ENCODE peak calls at places on chromosome 12, in nine cellular contexts. L, W, J, O, G, K, M, U and F are unnamed samples. For H3K4me1, the result is how much of the 10 kb centered on the place peaks cover.

GRCh38 chr12:254039-254438 is 8.6 kb downstream of the SLC6A13 start:
- DNase-seq in M (no peak), K (no peak), L (no peak), U (no peak), G (no peak), J (no peak), W (no peak), O (no peak), F (no peak)

GRCh38 chr12:54034784-54035310 is 2.0 kb downstream of the HOXC5 start:
- DNase-seq in G (no peak), W (no peak), M (peak), J (no peak), O (no peak), K (no peak), L (no peak), U (no peak), F (no peak)

GRCh38 chr12:27616356-27617150 is 79.7 kb upstream of the REP15 start:
- DNase-seq in J (peak), O (no peak), K (no peak), U (no peak), M (no peak), G (no peak), L (no peak), W (no peak), F (no peak)

GRCh38 chr12:103350116-103350515 is 145.7 kb downstream of the C12orf42 start:
- DNase-seq in L (no peak), O (no peak), J (no peak), K (no peak), M (no peak), U (no peak), G (no peak), W (no peak), F (no peak)

GRCh38 chr12:112801055-112801454 is 9.5 kb downstream of the RPH3A start:
- DNase-seq in L (no peak), U (no peak), K (no peak), J (no peak), G (no peak), O (no peak), M (no peak), W (no peak), F (no peak)

GRCh38 chr12:22738945-22739344 is 114.0 kb downstream of the ETNK1 start:
- DNase-seq in M (no peak), L (no peak), J (peak), W (no peak), U (no peak), K (no peak), O (no peak), G (no peak), F (no peak)

GRCh38 chr12:25020621-25021243 is 71.8 kb upstream of the BCAT1 start:
- DNase-seq in O (no peak), W (peak), L (no peak), M (no peak), G (no peak), U (no peak), K (no peak), J (no peak), F (no peak)

GRCh38 chr12:1517007-1517406 is 77.4 kb downstream of the FBXL14 start:
- DNase-seq in K (no peak), U (no peak), J (peak), L (no peak), O (peak), W (no peak), M (peak), G (no peak), F (no peak)

GRCh38 chr12:14959463-14959862 is 1.9 kb downstream of the ARHGDIB start:
- DNase-seq in M (no peak), O (no peak), G (no peak), W (no peak), J (no peak), K (no peak), U (no peak), L (no peak), F (no peak)

GRCh38 chr12:112979281-112979680 is 962 bp downstream of the OAS2 start:
- DNase-seq in U (no peak), J (peak), L (no peak), G (no peak), K (no peak), O (no peak), W (peak), M (no peak), F (no peak)

GRCh38 chr12:129067482-129067881 is 214.2 kb downstream of the GLT1D1 start:
- DNase-seq in J (no peak), U (peak), K (no peak), O (no peak), L (no peak), G (no peak), M (no peak), W (no peak), F (no peak)

GRCh38 chr12:95216704-95217376 is 427 bp downstream of the FGD6 start:
- DNase-seq in K (no peak), M (no peak), O (peak), G (no peak), J (peak), U (no peak), L (no peak), W (peak), F (no peak)

GRCh38 chr12:131176266-131176665 is 222.6 kb downstream of the ADGRD1 start:
- DNase-seq in W (no peak), O (no peak), M (no peak), J (no peak), G (no peak), L (no peak), U (no peak), K (no peak), F (no peak)

GRCh38 chr12:52605542-52605941 is 4.3 kb upstream of the KRT72 start:
- DNase-seq in K (no peak), M (no peak), L (no peak), G (no peak), O (no peak), W (no peak), U (no peak), J (no peak), F (no peak)

GRCh38 chr12:29286081-29286800 is 94.7 kb downstream of the ERGIC2 start:
- DNase-seq in U (no peak), G (no peak), J (no peak), O (no peak), L (no peak), M (no peak), W (no peak), K (no peak), F (no peak)

GRCh38 chr12:29282452-29282851 is 98.5 kb downstream of the ERGIC2 start:
- DNase-seq in W (no peak), L (no peak), O (no peak), U (no peak), G (no peak), J (no peak), K (no peak), M (no peak), F (no peak)

GRCh38 chr12:29288031-29288430 is 92.9 kb downstream of the ERGIC2 start:
- DNase-seq in G (no peak), U (no peak), M (no peak), O (no peak), W (no peak), L (no peak), K (no peak), J (no peak), F (no peak)

GRCh38 chr12:29287622-29288021 is 93.3 kb downstream of the ERGIC2 start:
- DNase-seq in J (no peak), L (no peak), O (no peak), W (no peak), K (no peak), U (no peak), G (no peak), M (no peak), F (no peak)

GRCh38 chr12:29283969-29284368 is 97.0 kb downstream of the ERGIC2 start:
- DNase-seq in J (no peak), U (no peak), W (no peak), K (no peak), M (no peak), L (no peak), G (no peak), O (no peak), F (no peak)
- H3K4me1 ChIP-seq in J (under half), U (under half), W (under half), K (under half), M (under half), L (under half), G (under half), O (under half), F (under half)

GRCh38 chr12:108647199-108647935 is 13.7 kb upstream of the SELPLG start:
- DNase-seq in O (no peak), M (no peak), U (no peak), K (no peak), L (no peak), W (no peak), J (no peak), G (no peak), F (no peak)
- TF ChIP-seq CTCF in O (no peak), M (no peak), U (no peak), K (no peak), L (no peak), W (no peak), J (no peak), G (no peak), F (no peak)

GRCh38 chr12:96356831-96357230 is 43.4 kb downstream of the CDK17 start:
- DNase-seq in W (no peak), U (no peak), L (no peak), K (no peak), O (no peak), G (no peak), J (no peak), M (no peak), F (no peak)

GRCh38 chr12:96354844-96355534 is 45.2 kb downstream of the CDK17 start:
- DNase-seq in G (no peak), U (no peak), K (no peak), L (no peak), O (no peak), J (no peak), W (no peak), M (no peak), F (no peak)

GRCh38 chr12:96350982-96351381 is 49.3 kb downstream of the CDK17 start:
- DNase-seq in K (no peak), G (no peak), M (no peak), J (peak), U (no peak), W (no peak), O (no peak), L (no peak), F (no peak)

GRCh38 chr12:96352161-96352835 is 47.9 kb downstream of the CDK17 start:
- DNase-seq in W (no peak), L (no peak), M (no peak), U (no peak), J (no peak), O (no peak), K (no peak), G (no peak), F (no peak)

DNA sequence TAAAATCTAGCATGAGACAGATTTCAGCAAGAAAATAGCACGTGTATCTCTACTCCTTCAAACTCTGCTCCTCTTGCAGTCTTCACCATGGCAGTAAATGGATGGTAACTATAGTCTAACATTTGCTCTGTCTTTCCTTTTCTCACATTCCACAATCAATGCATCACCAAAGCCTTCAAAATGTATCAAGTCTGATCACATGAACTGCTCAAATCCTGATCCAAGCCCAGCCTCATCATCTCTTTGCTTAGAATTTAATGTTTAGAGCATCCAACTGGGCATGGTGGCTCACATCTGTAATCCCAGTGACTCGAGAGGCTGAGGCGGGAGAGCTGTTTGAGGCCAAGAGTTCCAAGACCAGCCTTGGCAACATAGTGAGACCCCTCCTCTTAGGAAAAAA is 45.9 kb downstream of the CDK17 start:
- DNase-seq in U (no peak), L (no peak), J (no peak), M (no peak), K (no peak), W (no peak), G (no peak), O (no peak), F (no peak)
- H3K4me1 ChIP-seq in U (under half), L (half or more), J (under half), M (under half), K (under half), W (under half), G (under half), O (under half), F (half or more)

DNA sequence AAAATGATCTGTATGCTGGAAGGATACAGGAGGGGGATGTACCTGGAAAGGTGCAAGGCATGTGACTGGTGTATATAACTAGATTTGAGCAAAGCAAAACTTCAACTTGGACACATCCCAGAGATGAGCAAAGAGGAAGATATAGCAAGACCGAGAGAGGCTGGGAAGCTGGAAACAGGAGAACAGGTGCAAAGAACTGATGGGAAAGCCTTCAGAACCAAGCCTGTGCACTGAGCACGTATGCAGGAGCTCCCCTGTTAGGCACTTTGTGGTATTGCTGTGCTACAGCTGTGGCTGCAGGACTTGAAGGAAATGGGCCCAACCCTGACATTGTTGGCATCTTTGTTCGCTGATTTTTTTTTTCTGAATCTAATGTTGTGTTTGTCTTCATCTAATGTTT is 120.7 kb upstream of the PWP1 start:
- DNase-seq in U (no peak), O (no peak), M (no peak), K (no peak), J (peak), L (no peak), G (no peak), W (peak), F (no peak)
- TF ChIP-seq CTCF in U (peak), O (peak), M (no peak), K (no peak), J (peak), L (no peak), G (no peak), W (peak), F (no peak)

DNA sequence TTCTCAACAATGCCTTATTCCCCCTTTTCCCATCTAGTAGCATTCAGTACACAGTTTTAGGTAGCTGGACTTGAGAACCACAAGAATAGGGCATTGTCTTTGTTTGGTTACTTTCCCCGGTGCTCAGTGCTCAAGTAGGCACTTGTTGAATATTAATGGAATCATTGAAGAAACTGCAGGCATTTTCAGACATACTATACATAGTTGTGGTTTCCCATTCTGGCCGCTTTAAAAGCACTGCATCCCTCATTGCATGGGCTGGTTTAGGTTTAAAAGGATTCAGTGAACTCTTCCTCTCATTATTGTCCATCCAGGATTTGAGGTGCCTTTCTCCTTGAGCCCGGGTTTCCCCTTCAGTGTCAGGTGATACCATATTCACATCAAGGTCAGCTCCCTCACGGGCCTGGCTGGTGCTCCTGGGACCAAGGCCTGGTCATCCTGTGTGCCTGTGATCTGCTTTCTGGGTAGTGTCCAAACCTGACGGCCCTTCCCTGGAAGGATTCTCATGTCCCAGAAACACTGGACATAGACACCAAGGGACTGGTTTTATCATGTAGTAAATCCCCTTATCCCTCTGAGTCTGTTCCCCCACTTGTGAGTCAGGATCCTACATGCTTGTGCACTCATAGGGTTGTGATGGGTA is 7.3 kb downstream of the TCP11L2 start:
- DNase-seq in M (no peak), K (no peak), J (peak), G (no peak), W (peak), O (no peak), L (no peak), U (no peak), F (no peak)
- H3K4me1 ChIP-seq in M (under half), K (under half), J (under half), G (under half), W (under half), O (under half), L (half or more), U (under half), F (half or more)

GRCh38 chr12:100266163-100266801 is 597 bp downstream of the DEPDC4 start:
- DNase-seq in O (no peak), U (no peak), M (no peak), J (no peak), G (no peak), K (no peak), W (no peak), L (no peak), F (no peak)

GRCh38 chr12:100268835-100269564 is 2.0 kb downstream of the SCYL2 start:
- DNase-seq in L (no peak), M (no peak), U (no peak), O (no peak), W (no peak), G (no peak), K (no peak), J (peak), F (no peak)

GRCh38 chr12:100265732-100266131 is 1.1 kb downstream of the DEPDC4 start:
- DNase-seq in J (no peak), L (no peak), O (no peak), K (no peak), U (no peak), W (no peak), M (no peak), G (no peak), F (no peak)

GRCh38 chr12:100267603-100268281 is 765 bp downstream of the SCYL2 start:
- DNase-seq in W (peak), U (no peak), J (peak), O (no peak), G (no peak), M (no peak), K (no peak), L (no peak), F (no peak)

DNA sequence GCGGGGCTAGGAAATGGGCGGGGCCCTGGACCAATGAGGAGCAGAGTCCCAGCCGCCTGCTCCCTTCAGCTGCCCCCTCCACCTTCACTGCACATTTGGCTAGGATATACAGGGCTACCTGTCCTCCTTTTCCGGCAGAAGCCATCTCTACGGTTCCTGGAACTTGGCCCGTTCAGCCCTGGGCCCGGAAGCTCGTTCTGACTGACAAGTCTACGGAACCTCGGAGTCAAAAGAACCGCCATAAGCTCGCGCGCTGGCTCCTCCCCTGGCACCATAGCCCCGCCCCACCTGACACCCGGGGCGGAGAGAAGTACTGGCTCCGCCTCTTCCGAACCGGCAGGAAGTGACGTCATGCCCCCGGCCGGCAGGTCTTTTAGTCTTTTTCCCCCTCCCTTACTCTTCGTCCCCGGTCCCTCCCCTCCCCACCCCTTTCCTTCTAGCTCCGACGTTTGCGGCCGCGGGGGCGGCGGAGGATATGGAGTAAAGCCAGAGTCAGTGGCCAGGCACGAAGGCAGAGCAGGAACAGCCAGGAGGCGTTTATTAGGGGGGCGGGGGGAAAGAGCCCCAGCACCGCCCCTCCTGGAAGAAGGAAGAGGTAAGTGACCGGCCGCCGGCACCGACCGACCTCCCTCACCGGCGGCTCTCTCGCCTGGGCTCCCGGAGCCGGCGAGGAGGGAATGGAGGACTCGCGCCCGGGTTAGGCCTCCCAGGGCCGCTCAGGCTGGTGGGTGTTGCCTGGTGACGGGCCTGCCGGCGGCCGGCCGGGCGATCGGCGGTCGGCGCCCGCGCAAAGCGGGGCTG is at the start of the genes DEPDC4 and SCYL2:
- DNase-seq in J (peak), M (peak), U (peak), K (peak), G (peak), O (peak), W (peak), L (peak), F (peak)
- TF ChIP-seq CTCF in J (no peak), M (no peak), U (no peak), K (no peak), G (no peak), O (no peak), W (no peak), L (no peak), F (peak)

GRCh38 chr12:69510176-69510827 is 40.1 kb downstream of the FRS2 start:
- DNase-seq in K (no peak), W (no peak), J (no peak), U (no peak), O (no peak), L (no peak), M (no peak), G (peak), F (no peak)
- H3K4me1 ChIP-seq in K (under half), W (under half), J (under half), U (under half), O (under half), L (half or more), M (under half), G (under half), F (half or more)

DNA sequence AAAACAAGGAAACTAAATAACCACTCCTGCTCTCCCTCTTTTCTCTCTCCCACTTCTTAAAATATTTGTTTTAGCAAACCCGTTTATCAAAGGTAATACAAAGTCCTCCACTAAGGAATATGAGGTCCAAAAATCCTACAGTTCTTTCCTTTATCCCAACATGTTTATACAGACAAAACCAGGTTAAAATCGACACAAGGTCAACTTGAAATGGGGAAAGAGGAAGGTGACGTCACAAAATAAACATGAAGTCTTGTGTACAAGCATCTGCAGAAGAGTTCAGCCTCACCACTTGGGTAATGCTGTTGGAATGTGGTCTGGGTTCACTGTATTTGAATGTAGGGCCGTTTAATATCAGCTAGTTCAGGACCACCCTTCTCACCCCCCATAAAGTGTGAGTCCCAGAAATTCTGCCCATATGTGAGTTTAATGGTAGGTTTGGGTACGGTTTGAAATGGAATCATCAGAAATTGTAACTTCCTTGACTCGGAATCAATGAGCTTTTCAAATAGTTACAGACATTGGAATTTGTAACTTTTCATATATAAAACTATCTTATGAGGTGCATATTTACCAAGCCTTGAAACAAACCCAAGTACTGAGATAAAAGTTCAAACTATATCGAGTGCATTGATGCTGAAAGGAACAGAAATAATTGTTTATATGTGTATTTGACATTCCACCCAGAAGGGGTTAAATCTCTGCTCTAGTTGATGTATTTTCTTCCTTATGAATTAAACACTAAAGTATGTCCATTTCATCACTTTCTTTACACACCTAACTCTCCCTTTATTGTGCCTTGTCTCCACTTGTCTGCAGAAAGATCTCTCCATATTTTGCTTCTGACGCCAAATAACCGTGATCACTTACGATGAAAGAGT is 120.1 kb upstream of the SLC38A2 start:
- DNase-seq in M (no peak), J (peak), W (no peak), K (peak), G (peak), L (no peak), O (peak), U (no peak), F (no peak)
- TF ChIP-seq CTCF in M (no peak), J (peak), W (no peak), K (no peak), G (no peak), L (no peak), O (no peak), U (no peak), F (no peak)